ENCODE peak calls at places on chromosomes 12 and 14, in six cellular contexts. Q is left ventricle myocardium inferior; B is tibial nerve; G is CD8-positive, alpha-beta memory T cell; P is cardiac muscle cell; K is BE2C. M is an unnamed sample. For H3K36me3 and H3K27me3, the result is how much of the 10 kb centered on the place peaks cover.

GRCh38 chr14:96285667-96286066 is 29.7 kb downstream of the BDKRB1 start:
- DNase-seq in Q (peak), B (no peak), G (no peak), P (peak), K (peak), M (no peak)

GRCh38 chr12:19916982-19917381 is 451.4 kb upstream of the PDE3A start:
- DNase-seq in Q (no peak), B (no peak), G (no peak), P (no peak), K (no peak), M (no peak)

GRCh38 chr14:100203962-100204834 is 34.7 kb upstream of the YY1 start:
- DNase-seq in Q (no peak), B (no peak), G (no peak), P (peak), K (no peak), M (no peak)

GRCh38 chr12:12890815-12891645 is at the start of gene GPRC5A:
- DNase-seq in Q (peak), B (peak), G (no peak), P (peak), K (peak), M (peak)

GRCh38 chr12:51600721-51601120 is 9.7 kb downstream of the SCN8A start:
- DNase-seq in Q (no peak), B (no peak), G (no peak), P (no peak), K (no peak), M (no peak)

GRCh38 chr12:26833692-26834168 is 736 bp upstream of the ITPR2 start:
- DNase-seq in Q (no peak), B (no peak), G (no peak), P (peak), K (no peak), M (peak)

GRCh38 chr12:31215521-31216232 is 110.3 kb downstream of the SINHCAF start:
- DNase-seq in Q (peak), B (no peak), G (no peak), P (no peak), K (no peak), M (no peak)

GRCh38 chr12:80632835-80633234 is 74.6 kb upstream of the MYF6 start:
- DNase-seq in Q (no peak), B (no peak), G (no peak), P (no peak), K (peak), M (peak)

GRCh38 chr14:99176156-99176945 is 95.6 kb downstream of the BCL11B start:
- DNase-seq in Q (no peak), B (no peak), G (no peak), P (no peak), K (no peak), M (peak)

GRCh38 chr12:42779186-42779859 is 189.8 kb upstream of the PRICKLE1 start:
- DNase-seq in Q (no peak), B (peak), G (no peak), P (peak), K (peak), M (no peak)

GRCh38 chr14:71438684-71439083 is 493.5 kb upstream of the RGS6 start:
- DNase-seq in Q (no peak), B (no peak), G (no peak), P (peak), K (no peak), M (no peak)

GRCh38 chr12:106953352-106954260 is 2.1 kb upstream of the TMEM263 start:
- DNase-seq in Q (no peak), B (no peak), G (no peak), P (no peak), K (no peak), M (no peak)

GRCh38 chr12:111788178-111788654 is 21.5 kb downstream of the ALDH2 start:
- DNase-seq in Q (peak), B (no peak), G (no peak), P (peak), K (peak), M (no peak)

GRCh38 chr12:102811125-102811737 is 105.8 kb downstream of the PAH start:
- DNase-seq in Q (no peak), B (peak), G (no peak), P (peak), K (peak), M (peak)

GRCh38 chr12:121815221-121815620 is 11.4 kb downstream of the SETD1B start:
- DNase-seq in Q (no peak), B (no peak), G (no peak), P (no peak), K (peak), M (no peak)

GRCh38 chr14:30719137-30719536 is 97.0 kb downstream of the SCFD1 start:
- DNase-seq in Q (no peak), B (no peak), G (no peak), P (no peak), K (no peak), M (no peak)

GRCh38 chr14:30874999-30875787 is 834 bp downstream of the COCH start:
- DNase-seq in Q (no peak), B (no peak), G (no peak), P (no peak), K (no peak), M (peak)

GRCh38 chr12:131011165-131012079 is 57.7 kb downstream of the ADGRD1 start:
- DNase-seq in Q (peak), B (peak), G (no peak), P (peak), K (no peak), M (no peak)

GRCh38 chr12:28799337-28799736 is 349.7 kb upstream of the FAR2 start:
- DNase-seq in Q (no peak), B (no peak), G (no peak), P (no peak), K (no peak), M (no peak)
- H3K36me3 ChIP-seq in Q (under half), B (under half), G (under half), P (under half), K (under half), M (under half)

GRCh38 chr12:108307006-108307405 is 32.1 kb downstream of the CMKLR1 start:
- DNase-seq in Q (no peak), B (no peak), G (no peak), P (peak), K (no peak), M (no peak)
- H3K4me3 ChIP-seq in Q (no peak), B (no peak), G (no peak), P (no peak), K (no peak), M (no peak)

GRCh38 chr12:115597157-115597712 is 680.3 kb downstream of the MED13L start:
- DNase-seq in Q (no peak), B (no peak), G (no peak), P (peak), K (no peak), M (no peak)

GRCh38 chr12:115599251-115599811 is 678.2 kb downstream of the MED13L start:
- DNase-seq in Q (peak), B (no peak), G (no peak), P (peak), K (no peak), M (peak)

DNA sequence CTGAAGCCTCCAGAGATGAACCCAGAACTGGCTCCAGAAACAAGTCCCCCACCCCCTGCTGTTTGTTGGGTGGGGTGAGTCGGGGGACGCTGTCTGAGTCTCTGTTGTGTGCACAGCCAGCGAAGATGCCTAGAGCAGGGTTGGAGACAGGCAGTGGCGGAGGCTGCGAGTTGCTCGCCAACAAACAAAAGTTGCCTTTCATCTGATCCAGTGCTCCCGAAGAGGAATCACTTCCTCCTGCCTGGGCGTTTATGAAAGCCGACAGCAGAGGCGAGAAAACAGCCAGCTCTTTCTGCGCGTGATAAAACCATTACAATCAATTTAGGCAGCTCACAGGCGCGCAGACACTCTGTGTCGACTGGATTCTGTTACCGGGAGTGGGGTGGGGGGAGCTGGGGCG is 678.7 kb downstream of the MED13L start:
- DNase-seq in Q (no peak), B (no peak), G (no peak), P (peak), K (no peak), M (no peak)
- H3K27me3 ChIP-seq in Q (half or more), B (under half), G (under half), P (under half), K (under half), M (under half)

DNA sequence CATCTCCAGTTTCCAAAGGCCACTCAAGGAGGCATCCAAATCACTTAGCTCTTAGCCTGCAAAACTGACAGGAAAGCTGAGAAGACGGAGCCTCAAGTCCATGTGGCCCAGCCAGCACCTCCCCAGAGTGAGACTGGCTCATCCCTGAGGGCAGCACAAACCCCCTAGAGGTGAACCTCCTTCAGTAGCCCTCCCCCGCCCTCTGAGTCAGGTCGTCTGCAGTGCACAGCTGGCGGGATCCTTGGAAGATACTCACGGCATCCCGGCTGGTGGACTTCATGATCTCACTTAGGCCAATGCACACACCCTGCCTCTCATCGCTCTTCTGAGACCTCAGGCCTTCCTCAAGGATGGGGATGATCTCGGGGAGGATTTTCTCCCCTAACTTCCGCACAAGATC is 24.1 kb upstream of the RAB35 start:
- DNase-seq in Q (no peak), B (no peak), G (no peak), P (no peak), K (no peak), M (no peak)
- H3K36me3 ChIP-seq in Q (half or more), B (half or more), G (half or more), P (half or more), K (half or more), M (half or more)

GRCh38 chr12:124941170-124941527 is 26.7 kb upstream of the UBC start:
- DNase-seq in Q (no peak), B (no peak), G (no peak), P (no peak), K (no peak), M (no peak)
- H3K4me3 ChIP-seq in Q (peak), B (peak), G (peak), P (no peak), K (peak), M (peak)

GRCh38 chr14:92160619-92161018 is 38.9 kb downstream of the CPSF2 start:
- DNase-seq in Q (no peak), B (peak), G (no peak), P (peak), K (no peak), M (no peak)
- H3K27me3 ChIP-seq in Q (under half), B (under half), G (under half), P (under half), K (under half), M (under half)

DNA sequence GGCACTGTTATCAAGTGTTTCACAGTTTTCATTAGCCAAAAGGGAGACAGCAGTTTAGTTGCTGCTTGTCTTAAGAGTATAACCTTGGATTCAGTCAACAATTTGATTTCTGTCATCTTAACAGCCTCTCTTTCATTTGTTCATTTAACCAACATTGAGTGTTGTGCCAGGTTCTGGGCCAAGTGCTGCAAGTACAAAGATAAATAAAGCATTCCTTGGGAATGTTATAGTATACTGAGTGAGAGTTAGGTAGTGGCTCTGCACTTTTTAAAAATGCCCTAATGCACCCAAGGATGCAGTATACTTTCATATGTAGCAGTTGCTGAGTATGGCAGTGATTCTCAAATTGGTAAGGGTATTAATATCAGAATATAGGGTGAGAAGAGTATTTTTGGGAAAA is 15.4 kb downstream of the APAF1 start:
- DNase-seq in Q (no peak), B (no peak), G (no peak), P (no peak), K (no peak), M (no peak)
- H3K36me3 ChIP-seq in Q (half or more), B (half or more), G (under half), P (under half), K (under half), M (under half)

DNA sequence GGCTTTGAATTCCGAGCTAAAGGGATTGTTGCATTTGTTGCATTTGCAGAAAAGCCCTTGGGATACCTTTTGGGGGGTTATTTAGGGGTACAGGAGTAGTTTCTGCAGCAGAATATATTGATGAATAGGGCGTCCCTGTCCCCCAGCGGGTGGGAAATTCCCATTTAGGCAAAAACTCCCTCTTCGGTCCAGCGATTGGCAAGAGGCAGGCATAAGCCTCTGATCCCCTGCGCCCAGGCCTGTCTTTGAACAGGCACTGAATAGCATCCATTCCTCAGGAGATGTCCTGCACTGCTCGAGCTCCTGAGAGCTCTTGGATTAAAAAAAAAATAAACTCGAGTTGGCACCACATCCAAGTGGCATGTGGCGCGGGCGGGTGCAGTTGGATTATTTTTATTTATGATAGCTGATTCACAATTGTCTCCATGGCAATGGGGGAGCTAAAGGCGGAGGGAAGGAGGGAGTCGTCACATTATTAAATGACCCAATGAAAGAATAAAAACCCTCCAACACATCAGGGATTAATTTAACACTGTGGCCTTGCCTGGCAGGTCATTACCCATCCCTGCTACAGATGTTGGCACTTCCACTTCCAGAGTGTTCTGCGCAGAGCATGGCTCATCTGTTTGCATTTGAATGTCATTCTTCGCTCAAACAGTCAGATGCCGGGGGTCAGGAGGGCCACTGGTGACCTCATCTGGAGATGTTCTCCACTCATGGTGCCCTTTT is 207.2 kb downstream of the AACS start:
- DNase-seq in Q (no peak), B (no peak), G (no peak), P (no peak), K (no peak), M (no peak)
- H3K4me3 ChIP-seq in Q (no peak), B (no peak), G (no peak), P (no peak), K (no peak), M (no peak)